ENCODE peak calls at places on chromosomes 7 and 10, in seven cellular contexts. P is upper lobe of right lung, R is kidney epithelial cell, F is brain microvascular endothelial cell, I is transverse colon, G is AG09309, O is adrenal gland. A is an unnamed sample.

GRCh38 chr7:27191081-27191715 is 6.2 kb upstream of the HOXA11 start:
- DNase-seq in P (peak), R (no peak), F (no peak), I (peak), G (no peak), O (peak), A (no peak)

GRCh38 chr7:1096156-1097119 is 8.5 kb downstream of the GPER1 start:
- DNase-seq in P (peak), R (no peak), F (no peak), I (no peak), G (no peak), O (no peak), A (no peak)

GRCh38 chr7:107322015-107322414 is 147.8 kb upstream of the GPR22 start:
- DNase-seq in P (no peak), R (no peak), F (no peak), I (no peak), G (no peak), O (no peak), A (no peak)

GRCh38 chr10:97140284-97140846 is 45.4 kb downstream of the SLIT1 start:
- DNase-seq in P (no peak), R (no peak), F (no peak), I (no peak), G (no peak), O (no peak), A (no peak)

GRCh38 chr10:48391994-48392393 is 85.5 kb downstream of the MAPK8 start:
- DNase-seq in P (no peak), R (no peak), F (no peak), I (no peak), G (no peak), O (no peak), A (no peak)

GRCh38 chr7:141562972-141563371 is 11.8 kb downstream of the AGK start:
- DNase-seq in P (no peak), R (no peak), F (no peak), I (no peak), G (no peak), O (no peak), A (no peak)

GRCh38 chr7:78018541-78019456 is 220.2 kb downstream of the PHTF2 start:
- DNase-seq in P (peak), R (no peak), F (peak), I (peak), G (no peak), O (peak), A (no peak)

GRCh38 chr10:100807241-100808050 is 62.1 kb downstream of the PAX2 start:
- DNase-seq in P (peak), R (no peak), F (no peak), I (no peak), G (no peak), O (no peak), A (no peak)

GRCh38 chr10:1564791-1565190 is 172.5 kb downstream of the ADARB2 start:
- DNase-seq in P (peak), R (no peak), F (no peak), I (no peak), G (no peak), O (no peak), A (no peak)

GRCh38 chr7:74307738-74308505 is 18.7 kb downstream of the CLIP2 start:
- DNase-seq in P (no peak), R (no peak), F (no peak), I (no peak), G (no peak), O (peak), A (no peak)

GRCh38 chr7:78510580-78511188 is 712.1 kb downstream of the PHTF2 start:
- DNase-seq in P (no peak), R (no peak), F (peak), I (peak), G (peak), O (peak), A (peak)

GRCh38 chr7:49775065-49775948 is 1.9 kb downstream of the VWC2 start:
- DNase-seq in P (no peak), R (no peak), F (no peak), I (peak), G (no peak), O (no peak), A (no peak)

GRCh38 chr10:3525832-3526449 is 259.1 kb downstream of the KLF6 start:
- DNase-seq in P (no peak), R (peak), F (peak), I (peak), G (peak), O (peak), A (peak)

GRCh38 chr10:17003151-17003550 is 126.5 kb downstream of the CUBN start:
- DNase-seq in P (no peak), R (no peak), F (peak), I (no peak), G (peak), O (no peak), A (no peak)

GRCh38 chr10:397321-398068 is 262.2 kb downstream of the ZMYND11 start:
- DNase-seq in P (no peak), R (no peak), F (no peak), I (no peak), G (no peak), O (no peak), A (peak)

GRCh38 chr10:79266092-79266491 is 81.2 kb upstream of the PPIF start:
- DNase-seq in P (no peak), R (no peak), F (no peak), I (no peak), G (no peak), O (no peak), A (peak)

GRCh38 chr7:127392182-127392565 is 334 bp downstream of the ZNF800 start:
- DNase-seq in P (peak), R (no peak), F (peak), I (peak), G (peak), O (peak), A (no peak)

GRCh38 chr7:66739953-66740301 is 606 bp upstream of the RABGEF1 start:
- DNase-seq in P (no peak), R (no peak), F (no peak), I (no peak), G (no peak), O (peak), A (no peak)

GRCh38 chr7:17746131-17746530 is 194.2 kb downstream of the SNX13 start:
- DNase-seq in P (no peak), R (no peak), F (no peak), I (no peak), G (no peak), O (no peak), A (no peak)

GRCh38 chr7:4234498-4234855 is 447.6 kb upstream of the FOXK1 start:
- DNase-seq in P (no peak), R (no peak), F (no peak), I (no peak), G (no peak), O (no peak), A (no peak)

GRCh38 chr7:45036801-45037200 is 36.8 kb downstream of the CCM2 start:
- DNase-seq in P (no peak), R (no peak), F (no peak), I (no peak), G (no peak), O (no peak), A (no peak)

GRCh38 chr10:29064665-29065064 is 224.2 kb upstream of the LYZL1 start:
- DNase-seq in P (no peak), R (no peak), F (no peak), I (no peak), G (peak), O (no peak), A (peak)

GRCh38 chr10:103820101-103821062 is 35.0 kb downstream of the SH3PXD2A start:
- DNase-seq in P (peak), R (no peak), F (peak), I (peak), G (no peak), O (peak), A (no peak)

GRCh38 chr10:128628252-128628651 is 502.0 kb upstream of the MKI67 start:
- DNase-seq in P (no peak), R (no peak), F (no peak), I (no peak), G (no peak), O (no peak), A (no peak)

GRCh38 chr7:152759655-152760383 is at the start of gene ACTR3B:
- DNase-seq in P (peak), R (peak), F (peak), I (peak), G (peak), O (peak), A (peak)

GRCh38 chr7:105060923-105061322 is 46.9 kb downstream of the KMT2E start:
- DNase-seq in P (no peak), R (no peak), F (no peak), I (no peak), G (no peak), O (no peak), A (no peak)

GRCh38 chr10:110724937-110725336 is 80.8 kb downstream of the RBM20 start:
- DNase-seq in P (no peak), R (no peak), F (no peak), I (no peak), G (no peak), O (no peak), A (no peak)
- H3K4me3 ChIP-seq in P (no peak), R (no peak), F (no peak), I (no peak), G (no peak), O (no peak), A (no peak)

DNA sequence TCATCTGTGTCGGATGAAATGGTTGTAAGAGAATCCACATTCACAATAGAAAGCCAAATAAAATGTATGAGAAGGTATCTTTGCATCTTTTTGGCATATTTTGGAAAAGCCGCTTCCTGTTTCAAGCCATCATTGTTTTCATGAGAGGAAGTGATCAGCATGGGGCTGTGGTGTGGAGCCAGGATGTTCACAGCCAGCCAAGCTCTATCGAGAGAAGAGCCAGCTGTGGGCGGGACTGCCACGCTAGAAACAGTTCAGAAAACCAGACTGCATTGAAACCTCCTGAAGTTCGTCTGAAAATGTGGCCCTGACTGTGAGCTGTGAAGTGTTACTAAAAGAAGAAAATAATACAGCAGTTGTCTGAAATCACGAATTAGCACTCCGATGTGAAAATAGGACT is 21.2 kb upstream of the NPS start:
- DNase-seq in P (no peak), R (no peak), F (no peak), I (no peak), G (no peak), O (no peak), A (no peak)
- TF ChIP-seq CTCF in P (no peak), R (no peak), F (no peak), I (no peak), G (no peak), O (no peak), A (no peak)

GRCh38 chr7:130429019-130429418 is 11.8 kb downstream of the CEP41 start:
- DNase-seq in P (no peak), R (no peak), F (no peak), I (no peak), G (no peak), O (no peak), A (no peak)

GRCh38 chr7:130432886-130433285 is 7.9 kb downstream of the CEP41 start:
- DNase-seq in P (no peak), R (no peak), F (peak), I (no peak), G (no peak), O (no peak), A (peak)

GRCh38 chr7:130433336-130433735 is 7.5 kb downstream of the CEP41 start:
- DNase-seq in P (no peak), R (no peak), F (no peak), I (no peak), G (no peak), O (no peak), A (no peak)

GRCh38 chr7:130435455-130435854 is 5.4 kb downstream of the CEP41 start:
- DNase-seq in P (no peak), R (no peak), F (no peak), I (no peak), G (no peak), O (no peak), A (no peak)

GRCh38 chr7:130430841-130431713 is 9.7 kb downstream of the CEP41 start:
- DNase-seq in P (no peak), R (no peak), F (peak), I (no peak), G (peak), O (no peak), A (no peak)
- H3K4me3 ChIP-seq in P (peak), R (no peak), F (peak), I (no peak), G (peak), O (no peak), A (no peak)

DNA sequence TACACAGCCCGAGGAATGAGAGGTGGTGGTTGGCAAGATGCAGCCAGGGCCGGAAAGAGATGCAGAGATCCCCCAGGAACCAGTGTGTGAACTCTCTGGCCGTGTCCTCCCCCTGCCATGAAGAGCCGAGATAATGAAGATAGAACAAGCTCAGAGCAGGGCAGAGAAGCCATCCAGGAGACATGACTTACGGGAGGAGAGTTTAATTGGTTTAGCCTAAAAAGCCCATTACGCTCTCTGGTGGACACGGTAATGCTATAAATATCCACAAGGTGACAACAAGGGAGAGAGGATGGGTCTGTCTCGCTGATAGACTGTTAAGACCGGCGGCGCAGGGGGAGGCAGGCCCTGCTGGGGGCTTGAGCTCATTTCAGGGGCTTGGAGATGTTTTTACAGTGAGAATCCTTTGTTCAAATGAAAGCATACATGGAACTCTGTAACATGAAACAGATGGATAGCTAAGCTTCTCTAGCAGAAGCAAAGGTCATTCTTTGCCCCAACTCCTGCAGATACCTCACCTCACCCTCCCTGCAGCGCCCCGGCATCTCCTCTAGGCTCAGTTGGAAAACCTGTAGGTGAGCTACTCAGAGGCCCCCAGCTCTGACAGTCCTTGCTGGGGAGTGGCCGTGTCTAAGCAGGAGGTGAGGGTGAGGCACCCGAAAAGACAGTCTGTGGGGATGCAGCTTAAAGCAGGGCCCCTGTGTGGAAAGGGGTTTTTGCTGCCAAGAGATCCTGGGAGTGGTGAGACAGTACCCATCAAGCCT is 40.8 kb upstream of the LOXL4 start:
- DNase-seq in P (no peak), R (no peak), F (no peak), I (no peak), G (no peak), O (no peak), A (no peak)
- TF ChIP-seq CTCF in P (no peak), R (no peak), F (no peak), I (no peak), G (no peak), O (no peak), A (no peak)